ENCODE peak calls at places on chromosomes 3 and 15, in four cellular contexts. D is PC-3, C is neural progenitor cell, P is GM23338. Q is an unnamed sample.

GRCh38 chr3:195906865-195907729 is 1.3 kb downstream of the TNK2 start:
- DNase-seq in C (no peak), D (peak; percentile 78), P (peak; percentile 46), Q (no peak)

GRCh38 chr3:4850928-4851265 is 128.3 kb upstream of the BHLHE40 start:
- DNase-seq in C (no peak), P (no peak), D (no peak), Q (no peak)

GRCh38 chr15:69626095-69627066 is 173.8 kb downstream of the RPLP1 start:
- DNase-seq in C (no peak), P (no peak), D (no peak), Q (no peak)

GRCh38 chr3:66622756-66623452 is 122.1 kb upstream of the LRIG1 start:
- DNase-seq in P (no peak), D (no peak), C (no peak), Q (peak; percentile 30)

GRCh38 chr15:95291878-95292472 is 1038.5 kb upstream of the NR2F2 start:
- DNase-seq in D (peak; percentile 68), P (peak; percentile 79), C (peak; percentile 58), Q (peak; percentile 67)

GRCh38 chr15:78616506-78616905 is 4.3 kb downstream of the CHRNA3 start:
- DNase-seq in C (no peak), D (no peak), P (no peak), Q (no peak)

GRCh38 chr3:37396731-37397130 is 222.3 kb upstream of the LRRFIP2 start:
- DNase-seq in D (no peak), P (no peak), C (no peak), Q (no peak)

GRCh38 chr15:44537728-44538240 is 837 bp downstream of the EIF3J start:
- DNase-seq in D (peak; percentile 36), C (no peak), P (peak; percentile 60), Q (peak; percentile 47)

GRCh38 chr3:172153335-172153861 is 114.0 kb downstream of the FNDC3B start:
- DNase-seq in D (peak; percentile 97), P (no peak), C (no peak), Q (peak; percentile 88)

GRCh38 chr15:47824185-47824584 is 106.9 kb downstream of the SEMA6D start:
- DNase-seq in D (no peak), P (no peak), C (no peak), Q (no peak)

GRCh38 chr15:92149469-92149868 is 244.2 kb upstream of the ST8SIA2 start:
- DNase-seq in C (no peak), D (no peak), P (no peak), Q (no peak)

GRCh38 chr3:174331095-174331802 is 527.9 kb upstream of the NAALADL2 start:
- DNase-seq in C (no peak), P (no peak), D (no peak), Q (no peak)

GRCh38 chr3:180282386-180282785 is 245.6 kb upstream of the PEX5L start:
- DNase-seq in P (no peak), C (no peak), D (no peak), Q (no peak)

GRCh38 chr3:170128259-170128976 is 53.1 kb downstream of the PHC3 start:
- DNase-seq in D (no peak), P (no peak), C (no peak), Q (no peak)

GRCh38 chr15:101013151-101013550 is 94.0 kb downstream of the LRRK1 start:
- DNase-seq in C (no peak), P (no peak), D (no peak), Q (no peak)

GRCh38 chr3:72700106-72700505 is 148.1 kb downstream of the SHQ1 start:
- DNase-seq in P (no peak), D (no peak), C (no peak), Q (no peak)

GRCh38 chr15:49692514-49693090 is 71.8 kb downstream of the DTWD1 start:
- DNase-seq in C (no peak), P (no peak), D (no peak), Q (no peak)

GRCh38 chr3:156218353-156218744 is 98.0 kb downstream of the KCNAB1 start:
- DNase-seq in D (peak; percentile 75), C (no peak), P (no peak), Q (no peak)

GRCh38 chr15:50876989-50877360 is 31.5 kb upstream of the AP4E1 start:
- DNase-seq in C (peak; percentile 87), D (peak; percentile 96), P (peak; percentile 94), Q (peak; percentile 82)

GRCh38 chr15:56741541-56741940 is 8.2 kb upstream of the ZNF280D start:
- DNase-seq in P (no peak), C (no peak), D (no peak), Q (no peak)

GRCh38 chr3:154766765-154767503 is 313.2 kb upstream of the MME start:
- DNase-seq in C (no peak), P (no peak), D (no peak), Q (no peak)

GRCh38 chr3:122679467-122680291 is 960 bp upstream of the PARP14 start:
- DNase-seq in D (peak; percentile 43), C (peak; percentile 28), P (peak; percentile 32), Q (peak; percentile 37)

GRCh38 chr3:42117175-42118008 is 26.2 kb downstream of the TRAK1 start:
- DNase-seq in P (peak; percentile 79), D (peak; percentile 63), C (peak; percentile 49), Q (peak; percentile 61)

GRCh38 chr3:161854232-161854771 is 357.7 kb downstream of the OTOL1 start:
- DNase-seq in P (peak; percentile 68), C (peak; percentile 33), D (peak; percentile 99), Q (peak; percentile 87)

GRCh38 chr3:195802261-195802701 is 9.4 kb downstream of the MUC4 start:
- DNase-seq in D (no peak), P (no peak), C (no peak), Q (no peak)

GRCh38 chr3:10918011-10918410 is 74.5 kb upstream of the SLC6A1 start:
- DNase-seq in C (no peak), P (no peak), D (no peak), Q (no peak)

GRCh38 chr15:47442366-47442765 is 274.9 kb upstream of the SEMA6D start:
- DNase-seq in C (no peak), D (no peak), P (no peak), Q (no peak)

GRCh38 chr3:51538115-51538458 is 432 bp upstream of the RAD54L2 start:
- DNase-seq in D (peak; percentile 4), C (no peak), P (peak; percentile 46), Q (peak; percentile 10)

GRCh38 chr3:132660056-132660744 is at the start of gene UBA5:
- DNase-seq in D (peak; percentile 52), C (peak; percentile 62), P (peak; percentile 72), Q (peak; percentile 64)

GRCh38 chr3:45953536-45953935 is 10.3 kb downstream of the CXCR6 start:
- DNase-seq in C (no peak), D (no peak), P (no peak), Q (peak; percentile 29)

GRCh38 chr15:66565731-66566130 is at the start of gene LCTL:
- DNase-seq in P (peak; percentile 82), C (peak; percentile 88), D (peak; percentile 42), Q (no peak)

GRCh38 chr3:112084980-112085697 is 1.1 kb upstream of the C3orf52 start:
- DNase-seq in C (no peak), D (peak; percentile 49), P (no peak), Q (peak; percentile 85)

GRCh38 chr15:77107531-77108355 is 36.8 kb upstream of the TSPAN3 start:
- DNase-seq in C (peak; percentile 83), P (peak; percentile 85), D (peak; percentile 69), Q (peak; percentile 75)

GRCh38 chr3:188349276-188349962 is 195.5 kb downstream of the LPP start:
- DNase-seq in D (peak; percentile 18), C (peak; percentile 28), P (peak; percentile 52), Q (no peak)

DNA sequence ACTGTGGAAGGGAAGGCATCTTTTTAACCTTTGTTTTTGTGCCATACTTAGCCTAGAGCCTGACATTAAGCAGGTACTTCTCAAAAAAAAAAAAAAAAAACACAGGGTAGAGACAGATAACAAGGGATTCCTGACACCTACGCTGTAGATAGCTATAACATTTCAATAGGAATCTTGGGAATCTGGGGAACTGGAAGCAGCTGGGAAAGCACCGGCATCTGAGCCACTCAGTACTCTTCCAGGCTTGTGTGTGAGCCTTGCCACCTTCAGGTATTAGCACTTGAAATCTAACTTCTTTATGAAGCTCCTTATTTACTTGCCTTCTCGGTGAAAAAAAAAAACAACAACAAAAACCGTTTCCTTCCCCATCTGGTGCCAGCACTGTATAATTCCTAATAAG is 46.8 kb downstream of the PIK3CA start:
- DNase-seq in P (peak; percentile 78), C (no peak), D (no peak), Q (peak; percentile 9)
- TF ChIP-seq EZH2phosphoT487 in P (no peak), C (no peak), D (no peak), Q (no peak)

DNA sequence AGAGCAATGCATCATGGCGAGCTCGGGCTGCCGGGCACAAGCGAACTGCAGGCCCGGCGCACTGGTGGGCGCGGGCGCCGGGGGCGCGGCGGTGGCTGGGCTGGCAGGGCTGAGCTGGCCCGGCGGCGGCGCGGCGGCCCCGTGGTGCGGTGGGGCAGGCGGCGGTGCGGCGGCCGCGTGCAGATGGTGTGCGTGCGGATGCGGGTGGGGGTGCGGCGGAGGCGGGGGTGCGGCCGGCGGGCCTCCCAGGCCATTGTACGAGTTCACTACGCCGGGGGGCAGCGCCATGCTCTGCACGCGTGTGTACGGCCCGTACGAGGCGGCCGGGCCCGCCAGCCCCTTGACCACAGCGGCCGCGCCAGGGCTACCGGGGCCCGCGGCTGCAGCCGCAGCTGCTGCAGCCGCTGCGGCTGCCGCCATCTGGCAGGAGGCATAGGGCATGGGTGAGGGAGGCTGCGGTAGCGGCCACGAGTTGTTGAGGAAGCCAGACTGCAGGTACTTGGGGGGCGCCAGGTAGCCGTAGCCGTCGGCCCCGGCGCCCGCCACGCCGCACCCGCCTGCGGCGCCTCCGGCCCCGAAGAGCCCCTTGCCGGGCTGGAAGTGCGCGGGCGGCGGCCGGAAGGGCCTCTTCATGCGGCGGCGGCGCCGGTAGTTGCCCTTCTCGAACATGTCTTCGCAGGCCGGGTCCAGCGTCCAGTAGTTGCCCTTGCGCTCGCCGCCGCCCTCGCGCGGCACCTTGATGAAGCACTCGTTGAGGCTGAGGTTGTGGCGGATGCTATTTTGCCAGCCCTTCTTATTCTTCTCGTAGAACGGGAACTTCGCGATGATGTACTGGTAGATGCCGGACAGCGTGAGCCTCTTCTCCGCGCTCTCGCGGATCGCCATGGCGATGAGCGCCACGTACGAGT is 1.0 kb downstream of the FOXL2 start:
- DNase-seq in C (peak; percentile 66), P (peak; percentile 68), D (no peak), Q (peak; percentile 30)
- TF ChIP-seq EZH2 in C (no peak), P (peak; percentile 76), D (no peak), Q (no peak)

GRCh38 chr3:129584631-129585030 is 21.8 kb downstream of the PLXND1 start:
- DNase-seq in D (no peak), P (no peak), C (no peak), Q (no peak)

GRCh38 chr3:129582799-129583198 is 23.7 kb downstream of the PLXND1 start:
- DNase-seq in P (no peak), C (no peak), D (no peak), Q (no peak)

GRCh38 chr3:129585949-129586657 is 20.4 kb downstream of the PLXND1 start:
- DNase-seq in P (no peak), D (no peak), C (no peak), Q (no peak)

GRCh38 chr3:129581623-129582022 is 24.9 kb downstream of the PLXND1 start:
- DNase-seq in D (no peak), C (no peak), P (no peak), Q (no peak)

GRCh38 chr3:129583289-129583688 is 23.2 kb downstream of the PLXND1 start:
- DNase-seq in D (no peak), P (no peak), C (no peak), Q (no peak)
- H3K36me3 ChIP-seq in D (no peaks in the 10 kb centered on the region), P (no peaks in the 10 kb centered on the region), C (no peaks in the 10 kb centered on the region), Q (no peaks in the 10 kb centered on the region)

DNA sequence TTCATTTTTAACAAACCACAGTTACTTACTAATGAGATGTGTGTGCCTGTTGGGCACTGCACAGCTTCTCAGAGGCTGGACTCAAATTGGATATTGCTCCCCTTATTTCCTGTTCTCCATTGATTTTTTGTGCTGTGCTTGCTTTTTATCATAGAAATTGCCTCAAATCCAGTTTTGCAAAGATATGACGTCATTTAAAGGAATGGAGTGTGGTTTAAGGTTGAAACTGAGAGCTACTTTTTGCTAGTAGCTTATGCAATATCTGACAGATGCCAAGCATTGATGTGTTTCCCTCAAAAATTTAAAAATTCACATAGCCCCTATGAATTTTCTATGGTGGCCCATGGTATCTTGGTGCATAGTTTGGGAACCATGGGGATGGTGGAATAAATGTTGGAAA is 67.7 kb upstream of the ROPN1 start:
- DNase-seq in C (no peak), P (no peak), D (no peak), Q (no peak)
- TF ChIP-seq EZH2phosphoT487 in C (no peak), P (no peak), D (no peak), Q (no peak)

Q was measured in hepatocyte.